ENCODE peak calls at places on chromosomes 16 and 17, in four cellular contexts. P is heart left ventricle; K is NCI-H146; N is activated CD4-positive, alpha-beta T cell treated with anti-CD3 and anti-CD28 coated beads for 4 hours. G is an unnamed sample.

GRCh38 chr16:2033057-2033911 is 6.6 kb downstream of the NHERF2 start:
- DNase-seq in P (peak; percentile 89), K (no peak), N (no peak), G (no peak)

GRCh38 chr17:47705536-47706481 is 11.8 kb downstream of the TBKBP1 start:
- DNase-seq in P (peak; percentile 23), K (no peak), N (peak; percentile 72), G (no peak)

GRCh38 chr16:66662445-66663194 is 33.9 kb downstream of the CMTM4 start:
- DNase-seq in P (no peak), K (no peak), N (no peak), G (no peak)

GRCh38 chr16:12091569-12092346 is 115.2 kb downstream of the SNX29 start:
- DNase-seq in P (no peak), K (no peak), N (no peak), G (no peak)

GRCh38 chr17:76631821-76632565 is 11.6 kb downstream of the ST6GALNAC1 start:
- DNase-seq in P (no peak), K (peak; percentile 43), N (no peak), G (no peak)

GRCh38 chr17:17109896-17110295 is 67.6 kb downstream of the MPRIP start:
- DNase-seq in P (no peak), K (no peak), N (no peak), G (no peak)

GRCh38 chr17:12789976-12790805 is 893 bp downstream of the ARHGAP44 start:
- DNase-seq in P (no peak), K (peak; percentile 40), N (no peak), G (no peak)

GRCh38 chr16:77579283-77579985 is 142.9 kb upstream of the NUDT7 start:
- DNase-seq in P (no peak), K (peak; percentile 43), N (no peak), G (no peak)

GRCh38 chr17:30191072-30191471 is 44.4 kb downstream of the SLC6A4 start:
- DNase-seq in P (no peak), K (no peak), N (no peak), G (no peak)

GRCh38 chr17:14940946-14941280 is 324.2 kb downstream of the PMP22 start:
- DNase-seq in P (no peak), K (no peak), N (no peak), G (no peak)

GRCh38 chr16:50506543-50506937 is 41.7 kb upstream of the NKD1 start:
- DNase-seq in P (no peak), K (no peak), N (no peak), G (no peak)

GRCh38 chr17:64687959-64688358 is 25.9 kb upstream of the SMURF2 start:
- DNase-seq in P (no peak), K (no peak), N (no peak), G (no peak)

GRCh38 chr16:87317766-87318121 is 552 bp upstream of the C16orf95 start:
- DNase-seq in P (peak; percentile 56), K (peak; percentile 45), N (no peak), G (no peak)

GRCh38 chr16:50719401-50720337 is 22.2 kb upstream of the CYLD start:
- DNase-seq in P (no peak), K (peak; percentile 53), N (no peak), G (no peak)

GRCh38 chr16:81210807-81211206 is 27.7 kb upstream of the BCO1 start:
- DNase-seq in P (no peak), K (peak; percentile 4), N (no peak), G (peak; percentile 77)

GRCh38 chr17:34930283-34930682 is 31.0 kb downstream of the CCT6B start:
- DNase-seq in P (no peak), K (no peak), N (no peak), G (no peak)